ENCODE peak calls at places on chromosome 15, in nine cellular contexts. Q is HuH-7; D is KBM-7; X is stimulated activated CD4-positive, alpha-beta T cell treated with anti-CD3 and anti-CD28 coated beads, Interleukin-1b, Interleukin-23, amount 100 ng/mL, for 24 hours; N is anterior cingulate cortex; V is AG09319; L is ovary; G is A172; S is T-helper 1 cell. P is an unnamed sample.

GRCh38 chr15:52799145-52799811 is 9.1 kb upstream of the ONECUT1 start:
- DNase-seq in V (no peak), X (no peak), N (no peak), D (no peak), L (no peak), G (no peak), S (no peak), Q (no peak), P (no peak)

GRCh38 chr15:100207053-100207452 is 134.7 kb downstream of the ADAMTS17 start:
- DNase-seq in X (no peak), G (no peak), Q (no peak), L (no peak), S (no peak), N (no peak), D (no peak), V (no peak), P (no peak)

GRCh38 chr15:25378501-25378901 is 60.3 kb downstream of the UBE3A start:
- DNase-seq in D (no peak), S (no peak), X (no peak), L (no peak), Q (no peak), V (no peak), G (no peak), N (no peak), P (no peak)

GRCh38 chr15:77187751-77188464 is 117.0 kb upstream of the TSPAN3 start:
- DNase-seq in L (no peak), D (peak), X (no peak), G (peak), N (no peak), Q (no peak), V (no peak), S (no peak), P (peak)

GRCh38 chr15:29225534-29226224 is 43.9 kb downstream of the NSMCE3 start:
- DNase-seq in N (no peak), Q (no peak), V (no peak), S (no peak), X (no peak), D (no peak), G (no peak), L (no peak), P (no peak)

GRCh38 chr15:52481915-52482314 is 46.8 kb downstream of the MYO5A start:
- DNase-seq in Q (no peak), L (no peak), N (no peak), D (peak), X (no peak), S (no peak), G (peak), V (no peak), P (peak)

GRCh38 chr15:44215594-44215993 is 20.5 kb upstream of the FRMD5 start:
- DNase-seq in X (no peak), D (no peak), L (no peak), S (no peak), Q (no peak), V (peak), G (peak), N (no peak), P (peak)

GRCh38 chr15:83449928-83450501 is 2.9 kb downstream of the SH3GL3 start:
- DNase-seq in D (no peak), N (no peak), L (no peak), X (no peak), G (no peak), V (peak), S (no peak), Q (no peak), P (no peak)

GRCh38 chr15:92915766-92916435 is 15.8 kb downstream of the CHD2 start:
- DNase-seq in L (no peak), D (no peak), X (no peak), N (no peak), S (no peak), Q (no peak), G (no peak), V (no peak), P (peak)

GRCh38 chr15:51658664-51659063 is 22.6 kb upstream of the SCG3 start:
- DNase-seq in S (no peak), D (peak), N (no peak), V (no peak), L (no peak), G (no peak), X (no peak), Q (no peak), P (no peak)

GRCh38 chr15:25374143-25374542 is 64.7 kb downstream of the UBE3A start:
- DNase-seq in X (no peak), N (no peak), S (no peak), D (no peak), L (no peak), Q (no peak), G (no peak), V (no peak), P (no peak)

GRCh38 chr15:53910236-53910849 is 67.9 kb upstream of the UNC13C start:
- DNase-seq in X (no peak), S (no peak), D (no peak), L (no peak), G (no peak), N (no peak), Q (no peak), V (no peak), P (no peak)

GRCh38 chr15:99177679-99178078 is 71.7 kb downstream of the TTC23 start:
- DNase-seq in V (no peak), X (no peak), L (no peak), N (no peak), D (no peak), S (no peak), G (no peak), Q (no peak), P (no peak)

GRCh38 chr15:47968593-47968992 is 152.2 kb upstream of the SLC24A5 start:
- DNase-seq in S (no peak), L (no peak), Q (no peak), V (no peak), G (no peak), D (no peak), N (no peak), X (no peak), P (no peak)

GRCh38 chr15:101013769-101014223 is 94.6 kb downstream of the LRRK1 start:
- DNase-seq in L (no peak), Q (no peak), D (no peak), S (no peak), V (no peak), G (no peak), N (no peak), X (no peak), P (no peak)

GRCh38 chr15:40103124-40103858 is 5.4 kb downstream of the BMF start:
- DNase-seq in G (peak), V (no peak), L (peak), X (no peak), Q (no peak), N (peak), S (no peak), D (no peak), P (peak)

GRCh38 chr15:62647195-62647865 is 395.2 kb upstream of the TPM1 start:
- DNase-seq in G (peak), S (no peak), L (no peak), X (no peak), N (no peak), D (peak), Q (no peak), V (no peak), P (peak)

GRCh38 chr15:92848464-92848851 is 51.7 kb upstream of the CHD2 start:
- DNase-seq in Q (no peak), X (no peak), G (no peak), V (no peak), S (no peak), D (no peak), L (no peak), N (no peak), P (no peak)

GRCh38 chr15:65927545-65927944 is 58.3 kb downstream of the RAB11A start:
- DNase-seq in S (no peak), D (no peak), X (no peak), L (no peak), V (no peak), Q (no peak), N (no peak), G (no peak), P (no peak)

GRCh38 chr15:87733005-87733404 is 523.5 kb downstream of the NTRK3 start:
- DNase-seq in Q (no peak), D (no peak), X (no peak), S (no peak), N (no peak), G (no peak), V (no peak), L (no peak), P (peak)

GRCh38 chr15:39315200-39315599 is 265.7 kb upstream of the THBS1 start:
- DNase-seq in S (no peak), X (no peak), N (no peak), V (no peak), L (no peak), Q (no peak), G (no peak), D (no peak), P (no peak)

GRCh38 chr15:34358948-34359347 is 8.0 kb downstream of the LPCAT4 start:
- DNase-seq in X (no peak), D (no peak), L (no peak), V (no peak), G (no peak), N (no peak), S (no peak), Q (no peak), P (no peak)

GRCh38 chr15:50190166-50190570 is 8.2 kb downstream of the SLC27A2 start:
- DNase-seq in G (no peak), L (no peak), X (no peak), Q (no peak), D (no peak), N (no peak), V (no peak), S (no peak), P (no peak)

GRCh38 chr15:57146394-57147140 is 228.1 kb downstream of the TCF12 start:
- DNase-seq in S (no peak), G (peak), D (peak), L (no peak), X (no peak), Q (peak), N (no peak), V (peak), P (peak)

GRCh38 chr15:52803543-52804306 is 13.6 kb upstream of the ONECUT1 start:
- DNase-seq in G (no peak), S (no peak), N (no peak), D (no peak), V (no peak), L (no peak), X (no peak), Q (peak), P (no peak)

GRCh38 chr15:71747128-71748083 is 62.9 kb upstream of the NR2E3 start:
- DNase-seq in S (no peak), Q (peak), L (no peak), G (peak), N (no peak), V (no peak), D (no peak), X (no peak), P (peak)

GRCh38 chr15:78399081-78399480 is 38.9 kb upstream of the IREB2 start:
- DNase-seq in Q (no peak), G (no peak), V (no peak), N (no peak), D (no peak), S (no peak), X (no peak), L (no peak), P (no peak)

GRCh38 chr15:45185903-45186770 is 1.6 kb downstream of the SHF start:
- DNase-seq in Q (no peak), D (no peak), G (no peak), X (no peak), V (no peak), S (no peak), N (peak), L (no peak), P (no peak)

GRCh38 chr15:90660195-90660995 is 56.8 kb upstream of the BLM start:
- DNase-seq in X (peak), S (no peak), L (no peak), Q (no peak), D (peak), G (peak), N (no peak), V (peak), P (peak)

GRCh38 chr15:83283813-83284562 is 476 bp downstream of the BNC1 start:
- DNase-seq in G (no peak), D (no peak), L (peak), S (no peak), X (no peak), V (no peak), N (no peak), Q (no peak), P (peak)

GRCh38 chr15:40065166-40065565 is 26.2 kb upstream of the SRP14 start:
- DNase-seq in D (no peak), L (no peak), X (no peak), V (no peak), S (no peak), G (peak), Q (no peak), N (no peak), P (no peak)

P was measured in Daoy.